ENCODE peak calls at places on chromosomes 16 and 17, in six cellular contexts. I, M, W, A, R and V are unnamed samples.
A peak's percentile ranks its signal among the peaks of the same experiment; 100 is the strongest.

GRCh38 chr17:10266477-10266876 is 68.1 kb upstream of the GAS7 start:
- DNase-seq in A (no peak), W (no peak), I (no peak), M (no peak), R (no peak), V (no peak)

GRCh38 chr17:4230142-4230541 is 33.6 kb downstream of the ANKFY1 start:
- DNase-seq in I (no peak), A (peak; percentile 72), R (peak; percentile 95), W (peak; percentile 99), M (peak; percentile 95), V (peak; percentile 99)

GRCh38 chr16:16868727-16869126 is 489.8 kb downstream of the NPIPA7 start:
- DNase-seq in R (no peak), W (no peak), M (no peak), A (no peak), I (no peak), V (no peak)

GRCh38 chr16:85924675-85925074 is 25.7 kb downstream of the IRF8 start:
- DNase-seq in I (no peak), A (no peak), M (no peak), W (no peak), R (no peak), V (peak; percentile 28)

GRCh38 chr16:29834079-29834478 is 13.8 kb downstream of the MVP start:
- DNase-seq in W (no peak), R (no peak), I (no peak), M (no peak), A (no peak), V (no peak)

GRCh38 chr17:80968602-80969029 is 23.0 kb upstream of the CHMP6 start:
- DNase-seq in W (peak; percentile 64), I (peak; percentile 65), M (no peak), A (no peak), R (no peak), V (no peak)

GRCh38 chr16:47392114-47392513 is 68.7 kb downstream of the ITFG1 start:
- DNase-seq in W (peak; percentile 5), A (no peak), R (no peak), I (no peak), M (peak; percentile 78), V (no peak)

GRCh38 chr17:77832180-77832560 is 126.3 kb upstream of the TNRC6C start:
- DNase-seq in A (no peak), W (no peak), I (no peak), M (no peak), R (no peak), V (no peak)

GRCh38 chr17:61498042-61498441 is 45.8 kb downstream of the TBX4 start:
- DNase-seq in M (no peak), W (no peak), A (no peak), R (no peak), I (no peak), V (no peak)

GRCh38 chr16:12903325-12904040 is 2.1 kb downstream of the SHISA9 start:
- DNase-seq in I (no peak), W (no peak), M (no peak), R (no peak), A (no peak), V (no peak)

GRCh38 chr16:68379472-68380347 is 68.6 kb downstream of the SMPD3 start:
- DNase-seq in A (no peak), M (no peak), I (no peak), W (no peak), R (no peak), V (no peak)

GRCh38 chr17:9875441-9875840 is 29.6 kb downstream of the RCVRN start:
- DNase-seq in R (no peak), M (peak; percentile 89), W (peak; percentile 78), I (no peak), A (no peak), V (peak; percentile 31)

GRCh38 chr16:77618011-77618410 is 104.3 kb upstream of the NUDT7 start:
- DNase-seq in W (peak; percentile 9), I (no peak), R (no peak), A (no peak), M (peak; percentile 5), V (peak; percentile 32)

GRCh38 chr17:49730078-49730786 is 22.5 kb upstream of the SLC35B1 start:
- DNase-seq in M (peak; percentile 87), W (peak; percentile 97), A (peak; percentile 77), R (peak; percentile 67), I (peak; percentile 74), V (peak; percentile 93)

GRCh38 chr17:75048396-75048933 is 1.4 kb downstream of the KCTD2 start:
- DNase-seq in A (no peak), R (no peak), M (no peak), I (no peak), W (peak; percentile 83), V (peak; percentile 62)

GRCh38 chr17:49528966-49529365 is 33.9 kb downstream of the NGFR start:
- DNase-seq in I (no peak), W (no peak), R (no peak), A (no peak), M (no peak), V (no peak)

GRCh38 chr17:77944390-77945222 is 13.9 kb upstream of the TNRC6C start:
- DNase-seq in W (no peak), A (peak; percentile 40), I (no peak), M (no peak), R (no peak), V (no peak)

GRCh38 chr16:51237207-51237606 is 86.1 kb upstream of the SALL1 start:
- DNase-seq in M (no peak), R (no peak), A (no peak), W (no peak), I (no peak), V (no peak)

GRCh38 chr17:81707725-81708646 is 4.1 kb upstream of the SLC25A10 start:
- DNase-seq in R (no peak), A (no peak), W (no peak), M (no peak), I (peak; percentile 8), V (no peak)

GRCh38 chr16:74734361-74735161 is 33.9 kb upstream of the MLKL start:
- DNase-seq in W (no peak), I (no peak), A (no peak), R (no peak), M (no peak), V (no peak)

GRCh38 chr16:58451945-58452401 is 48.0 kb upstream of the NDRG4 start:
- DNase-seq in R (no peak), W (peak; percentile 51), A (no peak), M (no peak), I (no peak), V (peak; percentile 56)

GRCh38 chr17:72498671-72499210 is 377.9 kb downstream of the SOX9 start:
- DNase-seq in M (no peak), R (no peak), W (no peak), I (no peak), A (no peak), V (no peak)

GRCh38 chr17:38742431-38743308 is 5.5 kb downstream of the PCGF2 start:
- DNase-seq in M (peak; percentile 93), W (peak; percentile 95), I (no peak), R (no peak), A (peak; percentile 96), V (peak; percentile 96)

GRCh38 chr17:59503489-59503888 is 61.9 kb upstream of the DHX40 start:
- DNase-seq in W (no peak), M (no peak), R (no peak), I (no peak), A (no peak), V (no peak)

GRCh38 chr17:4998666-4999428 is 1.1 kb downstream of the KIF1C start:
- DNase-seq in R (no peak), M (no peak), W (no peak), I (no peak), A (no peak), V (no peak)

GRCh38 chr16:425740-426114 is 278 bp downstream of the RAB11FIP3 start:
- DNase-seq in W (no peak), M (no peak), I (peak; percentile 35), A (no peak), R (no peak), V (no peak)

GRCh38 chr16:72908362-72908838 is 139.5 kb downstream of the ZFHX3 start:
- DNase-seq in A (no peak), W (no peak), I (peak; percentile 68), M (no peak), R (no peak), V (no peak)

GRCh38 chr16:23781176-23781575 is 26.4 kb downstream of the CHP2 start:
- DNase-seq in W (no peak), I (no peak), M (no peak), A (no peak), R (no peak), V (no peak)

GRCh38 chr17:71110326-71110725 is 941.0 kb downstream of the KCNJ2 start:
- DNase-seq in I (no peak), A (no peak), R (no peak), W (no peak), M (no peak), V (no peak)
- TF ChIP-seq CTCF in I (no peak), A (no peak), R (no peak), W (no peak), M (no peak), V (no peak)

DNA sequence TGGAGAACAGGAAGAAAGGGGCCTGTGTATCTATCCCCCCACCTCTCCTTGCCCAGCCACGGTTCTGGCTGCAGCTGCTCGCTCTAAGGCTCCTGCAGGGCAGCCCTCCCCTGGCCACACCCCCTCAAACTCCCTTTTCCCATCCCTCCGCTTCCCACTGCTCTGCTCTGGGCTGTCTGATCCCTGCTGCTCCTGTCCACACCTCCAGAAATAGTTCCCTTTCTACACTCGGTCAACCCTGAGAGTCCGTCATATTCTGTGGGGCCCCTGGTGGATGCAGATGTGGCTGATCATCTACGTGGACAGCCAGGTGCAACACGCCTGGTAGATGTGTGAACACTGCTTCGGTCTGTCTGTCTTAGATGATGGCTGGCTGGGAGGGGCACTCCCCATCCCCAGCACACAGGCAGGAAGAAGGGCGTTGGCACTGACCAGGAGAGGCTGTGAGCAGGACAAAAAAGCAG is 19.3 kb upstream of the KRT19 start:
- DNase-seq in W (peak; percentile 72), A (no peak), I (no peak), R (no peak), M (no peak), V (peak; percentile 61)
- H3K4me3 ChIP-seq in W (no peak overlapping the region), A (no peak overlapping the region), I (no peak overlapping the region), R (no peak overlapping the region), M (no peak overlapping the region), V (no peak overlapping the region)

GRCh38 chr16:56743840-56744239 is 13.9 kb downstream of the NUP93 start:
- DNase-seq in I (peak; percentile 48), R (no peak), W (peak; percentile 55), M (peak; percentile 22), A (no peak), V (peak; percentile 63)
- TF ChIP-seq CTCF in I (no peak), R (no peak), W (peak; percentile 18), M (no peak), A (no peak), V (peak; percentile 2)

DNA sequence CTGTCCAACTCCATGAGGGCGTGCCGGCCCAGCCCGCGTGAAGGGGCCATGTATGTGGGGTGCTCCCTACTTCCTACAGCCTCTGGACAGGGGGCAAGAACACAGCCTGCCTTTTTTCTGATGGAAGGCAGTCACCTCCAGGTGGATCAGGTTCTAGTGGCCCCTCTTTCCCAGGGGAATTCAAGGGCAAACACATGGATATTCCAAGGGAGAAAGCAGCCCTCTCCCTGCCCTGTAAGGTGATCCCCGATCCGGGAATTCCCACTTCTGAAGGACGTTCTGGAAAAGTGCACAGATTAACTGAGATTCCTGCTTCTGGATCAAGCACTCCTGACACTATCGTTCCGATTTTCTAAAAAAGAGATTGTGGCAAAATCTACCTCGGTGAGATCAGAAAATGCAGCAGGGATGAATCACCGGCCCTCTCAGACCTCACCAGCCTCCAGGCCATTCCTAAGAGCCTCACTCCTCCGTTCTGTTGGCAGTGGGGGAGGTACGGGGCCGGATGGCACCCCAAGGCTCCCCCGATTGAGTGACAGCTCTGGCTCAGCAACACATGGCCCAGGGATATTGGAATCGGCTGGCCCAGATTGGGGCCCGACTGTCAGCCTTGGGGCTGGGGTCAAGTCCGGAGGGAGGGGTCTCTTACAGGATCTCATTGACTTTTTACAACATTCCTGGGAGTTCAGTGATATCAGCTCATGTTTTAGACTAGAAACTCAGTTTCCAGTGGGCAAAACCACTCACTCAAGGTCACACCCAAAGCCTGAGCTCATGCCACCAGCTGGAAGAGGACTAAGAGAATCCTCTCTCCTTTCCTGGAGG is 12.3 kb downstream of the STX1B start:
- DNase-seq in W (peak; percentile 57), R (no peak), M (peak; percentile 77), A (no peak), I (no peak), V (peak; percentile 62)
- H3K4me3 ChIP-seq in W (no peak overlapping the region), R (peak overlapping the region; percentile 53), M (no peak overlapping the region), A (peak overlapping the region; percentile 63), I (peak overlapping the region; percentile 73), V (peak overlapping the region; percentile 59)